ENCODE peak calls at places on chromosome 5, in five cellular contexts. X, Q, C, R and A are unnamed samples.

GRCh38 chr5:30890377-30890776 is 303.1 kb upstream of the CDH6 start:
- DNase-seq in Q (no peak), R (no peak), C (no peak), X (no peak), A (no peak)

GRCh38 chr5:112978836-112979235 is 2.2 kb downstream of the DCP2 start:
- DNase-seq in Q (no peak), C (no peak), X (no peak), R (no peak), A (no peak)

GRCh38 chr5:110064593-110065268 is 375.0 kb downstream of the MAN2A1 start:
- DNase-seq in C (no peak), X (no peak), Q (no peak), R (no peak), A (no peak)

GRCh38 chr5:157069949-157070348 is 11.0 kb upstream of the HAVCR1 start:
- DNase-seq in C (no peak), Q (no peak), X (no peak), R (no peak), A (no peak)

GRCh38 chr5:39714036-39714698 is 289.4 kb upstream of the DAB2 start:
- DNase-seq in R (no peak), C (peak), X (peak), Q (peak), A (no peak)

GRCh38 chr5:143968071-143968878 is 156.3 kb downstream of the HMHB1 start:
- DNase-seq in Q (no peak), C (peak), X (peak), R (no peak), A (no peak)

GRCh38 chr5:58972301-58972700 is 389.4 kb downstream of the RAB3C start:
- DNase-seq in C (no peak), R (no peak), X (no peak), Q (no peak), A (no peak)

GRCh38 chr5:51371052-51371451 is 12.2 kb upstream of the ISL1 start:
- DNase-seq in R (no peak), C (no peak), Q (no peak), X (no peak), A (no peak)

GRCh38 chr5:93018461-93018860 is 562.6 kb downstream of the NR2F1-AS1 start:
- DNase-seq in R (no peak), Q (no peak), C (peak), X (no peak), A (no peak)

GRCh38 chr5:143801251-143801650 is 10.7 kb upstream of the HMHB1 start:
- DNase-seq in C (no peak), X (no peak), R (no peak), Q (no peak), A (no peak)

GRCh38 chr5:97838214-97838613 is 655.2 kb upstream of the RIOK2 start:
- DNase-seq in R (no peak), X (no peak), Q (no peak), C (peak), A (no peak)

GRCh38 chr5:122105909-122106308 is 23.4 kb upstream of the ZNF474 start:
- DNase-seq in C (no peak), X (no peak), R (no peak), Q (no peak), A (no peak)

GRCh38 chr5:89128097-89128496 is 245.1 kb upstream of the MEF2C start:
- DNase-seq in R (no peak), X (no peak), Q (no peak), C (peak), A (no peak)

GRCh38 chr5:107665036-107665435 is 5.7 kb downstream of the EFNA5 start:
- DNase-seq in Q (no peak), C (peak), X (no peak), R (no peak), A (no peak)

GRCh38 chr5:135004376-135004775 is 29.7 kb downstream of the PITX1 start:
- DNase-seq in C (no peak), Q (no peak), R (no peak), X (no peak), A (no peak)

GRCh38 chr5:144040615-144041394 is 129.7 kb downstream of the YIPF5 start:
- DNase-seq in R (no peak), Q (no peak), X (no peak), C (no peak), A (no peak)

GRCh38 chr5:31854625-31855526 is 215.9 kb downstream of the PDZD2 start:
- DNase-seq in C (peak), R (peak), Q (no peak), X (no peak), A (peak)

GRCh38 chr5:6315580-6315979 is 62.8 kb downstream of the MED10 start:
- DNase-seq in Q (no peak), X (no peak), R (no peak), C (no peak), A (no peak)

GRCh38 chr5:137142371-137143243 is 356.5 kb downstream of the SPOCK1 start:
- DNase-seq in X (no peak), Q (no peak), R (peak), C (peak), A (peak)

GRCh38 chr5:10279328-10279727 is 28.4 kb downstream of the CMBL start:
- DNase-seq in C (no peak), R (no peak), X (no peak), Q (no peak), A (no peak)

GRCh38 chr5:37088041-37088440 is 161.1 kb downstream of the CPLANE1 start:
- DNase-seq in Q (no peak), X (no peak), C (no peak), R (no peak), A (no peak)

GRCh38 chr5:171562822-171563221 is 143.4 kb downstream of the FGF18 start:
- DNase-seq in Q (no peak), C (no peak), R (no peak), X (no peak), A (no peak)